ENCODE peak calls at places on chromosome 9, in six cellular contexts. One of them, this sample, is unnamed.

GRCh38 chr9:127698386-127698785 is 8.4 kb upstream of the CFAP157 start:
- DNase-seq in GM23248: no peak
- DNase-seq in NCI-H1092 treated with DMSO at 0.1 percent for 48 hours: no peak
- DNase-seq in GDM1: no peak
- DNase-seq in amniotic stem cell: no peak
- DNase-seq in WERI-Rb-1: no peak
- DNase-seq in this sample: no peak

GRCh38 chr9:121754655-121755436 is 103.4 kb downstream of the DAB2IP start:
- DNase-seq in GM23248: no peak
- DNase-seq in NCI-H1092 treated with DMSO at 0.1 percent for 48 hours: no peak
- DNase-seq in GDM1: no peak
- DNase-seq in amniotic stem cell: no peak
- DNase-seq in WERI-Rb-1: no peak
- DNase-seq in this sample: no peak

GRCh38 chr9:130630506-130631330 is 33.7 kb upstream of the PRDM12 start:
- DNase-seq in GM23248: no peak
- DNase-seq in NCI-H1092 treated with DMSO at 0.1 percent for 48 hours: no peak
- DNase-seq in GDM1: no peak
- DNase-seq in amniotic stem cell: no peak
- DNase-seq in WERI-Rb-1: no peak
- DNase-seq in this sample: no peak

GRCh38 chr9:114177423-114178064 is 22.2 kb downstream of the COL27A1 start:
- DNase-seq in GM23248: peak; percentile 80
- DNase-seq in NCI-H1092 treated with DMSO at 0.1 percent for 48 hours: no peak
- DNase-seq in GDM1: no peak
- DNase-seq in amniotic stem cell: peak; percentile 36
- DNase-seq in WERI-Rb-1: no peak
- DNase-seq in this sample: no peak

GRCh38 chr9:34580358-34580757 is 9.2 kb downstream of the CNTFR start:
- DNase-seq in GM23248: no peak
- DNase-seq in NCI-H1092 treated with DMSO at 0.1 percent for 48 hours: peak; percentile 81
- DNase-seq in GDM1: no peak
- DNase-seq in amniotic stem cell: no peak
- DNase-seq in WERI-Rb-1: peak; percentile 46
- DNase-seq in this sample: peak; percentile 89

GRCh38 chr9:106862946-106863740 is at the start of gene ZNF462:
- DNase-seq in GM23248: peak; percentile 61
- DNase-seq in NCI-H1092 treated with DMSO at 0.1 percent for 48 hours: peak; percentile 80
- DNase-seq in GDM1: peak; percentile 54
- DNase-seq in amniotic stem cell: peak; percentile 51
- DNase-seq in WERI-Rb-1: peak; percentile 68
- DNase-seq in this sample: peak; percentile 89

GRCh38 chr9:130570200-130570599 is 9.2 kb upstream of the FUBP3 start:
- DNase-seq in GM23248: peak; percentile 42
- DNase-seq in NCI-H1092 treated with DMSO at 0.1 percent for 48 hours: no peak
- DNase-seq in GDM1: no peak
- DNase-seq in amniotic stem cell: peak; percentile 3
- DNase-seq in WERI-Rb-1: no peak
- DNase-seq in this sample: no peak

GRCh38 chr9:78354324-78354973 is 57.5 kb downstream of the PSAT1 start:
- DNase-seq in GM23248: no peak
- DNase-seq in NCI-H1092 treated with DMSO at 0.1 percent for 48 hours: no peak
- DNase-seq in GDM1: no peak
- DNase-seq in amniotic stem cell: no peak
- DNase-seq in WERI-Rb-1: no peak
- DNase-seq in this sample: no peak

GRCh38 chr9:111120526-111120925 is 82.3 kb upstream of the LPAR1 start:
- DNase-seq in GM23248: no peak
- DNase-seq in NCI-H1092 treated with DMSO at 0.1 percent for 48 hours: no peak
- DNase-seq in GDM1: no peak
- DNase-seq in amniotic stem cell: no peak
- DNase-seq in WERI-Rb-1: no peak
- DNase-seq in this sample: no peak

GRCh38 chr9:129677456-129677855 is 12.0 kb downstream of the PRRX2 start:
- DNase-seq in GM23248: no peak
- DNase-seq in NCI-H1092 treated with DMSO at 0.1 percent for 48 hours: no peak
- DNase-seq in GDM1: no peak
- DNase-seq in amniotic stem cell: no peak
- DNase-seq in WERI-Rb-1: no peak
- DNase-seq in this sample: peak; percentile 40

GRCh38 chr9:85700330-85700729 is 41.4 kb downstream of the AGTPBP1 start:
- DNase-seq in GM23248: no peak
- DNase-seq in NCI-H1092 treated with DMSO at 0.1 percent for 48 hours: no peak
- DNase-seq in GDM1: no peak
- DNase-seq in amniotic stem cell: no peak
- DNase-seq in WERI-Rb-1: no peak
- DNase-seq in this sample: no peak

GRCh38 chr9:98380065-98380681 is 124.7 kb upstream of the TBC1D2 start:
- DNase-seq in GM23248: peak; percentile 77
- DNase-seq in NCI-H1092 treated with DMSO at 0.1 percent for 48 hours: no peak
- DNase-seq in GDM1: no peak
- DNase-seq in amniotic stem cell: peak; percentile 26
- DNase-seq in WERI-Rb-1: peak; percentile 71
- DNase-seq in this sample: peak; percentile 87

GRCh38 chr9:136020206-136020605 is 59.0 kb upstream of the UBAC1 start:
- DNase-seq in GM23248: no peak
- DNase-seq in NCI-H1092 treated with DMSO at 0.1 percent for 48 hours: no peak
- DNase-seq in GDM1: no peak
- DNase-seq in amniotic stem cell: no peak
- DNase-seq in WERI-Rb-1: no peak
- DNase-seq in this sample: no peak

GRCh38 chr9:131609116-131609830 is 64.0 kb downstream of the PRRT1B start:
- DNase-seq in GM23248: peak; percentile 92
- DNase-seq in NCI-H1092 treated with DMSO at 0.1 percent for 48 hours: no peak
- DNase-seq in GDM1: no peak
- DNase-seq in amniotic stem cell: peak; percentile 39
- DNase-seq in WERI-Rb-1: no peak
- DNase-seq in this sample: no peak

GRCh38 chr9:72982161-72982799 is 29.4 kb upstream of the ALDH1A1 start:
- DNase-seq in GM23248: peak; percentile 25
- DNase-seq in NCI-H1092 treated with DMSO at 0.1 percent for 48 hours: no peak
- DNase-seq in GDM1: no peak
- DNase-seq in amniotic stem cell: no peak
- DNase-seq in WERI-Rb-1: no peak
- DNase-seq in this sample: no peak

GRCh38 chr9:16964228-16964627 is 93.8 kb upstream of the BNC2 start:
- DNase-seq in GM23248: peak; percentile 95
- DNase-seq in NCI-H1092 treated with DMSO at 0.1 percent for 48 hours: no peak
- DNase-seq in GDM1: no peak
- DNase-seq in amniotic stem cell: peak; percentile 95
- DNase-seq in WERI-Rb-1: no peak
- DNase-seq in this sample: no peak

GRCh38 chr9:83981126-83981871 is 694 bp downstream of the RMI1 start:
- DNase-seq in GM23248: peak; percentile 77
- DNase-seq in NCI-H1092 treated with DMSO at 0.1 percent for 48 hours: peak; percentile 60
- DNase-seq in GDM1: no peak
- DNase-seq in amniotic stem cell: no peak
- DNase-seq in WERI-Rb-1: peak; percentile 26
- DNase-seq in this sample: no peak

GRCh38 chr9:93304574-93305496 is 120.9 kb downstream of the WNK2 start:
- DNase-seq in GM23248: peak; percentile 72
- DNase-seq in NCI-H1092 treated with DMSO at 0.1 percent for 48 hours: no peak
- DNase-seq in GDM1: no peak
- DNase-seq in amniotic stem cell: peak; percentile 3
- DNase-seq in WERI-Rb-1: peak; percentile 73
- DNase-seq in this sample: peak; percentile 74

GRCh38 chr9:468766-469496 is 254.3 kb downstream of the DOCK8 start:
- DNase-seq in GM23248: no peak
- DNase-seq in NCI-H1092 treated with DMSO at 0.1 percent for 48 hours: no peak
- DNase-seq in GDM1: no peak
- DNase-seq in amniotic stem cell: no peak
- DNase-seq in WERI-Rb-1: no peak
- DNase-seq in this sample: peak; percentile 64

GRCh38 chr9:129406278-129407225 is 214.3 kb downstream of the C9orf50 start:
- DNase-seq in GM23248: no peak
- DNase-seq in NCI-H1092 treated with DMSO at 0.1 percent for 48 hours: no peak
- DNase-seq in GDM1: no peak
- DNase-seq in amniotic stem cell: no peak
- DNase-seq in WERI-Rb-1: no peak
- DNase-seq in this sample: no peak

GRCh38 chr9:131260751-131261452 is 15.4 kb downstream of the FAM78A start:
- DNase-seq in GM23248: no peak
- DNase-seq in NCI-H1092 treated with DMSO at 0.1 percent for 48 hours: no peak
- DNase-seq in GDM1: no peak
- DNase-seq in amniotic stem cell: no peak
- DNase-seq in WERI-Rb-1: no peak
- DNase-seq in this sample: no peak